ENCODE peak calls at places on chromosomes 2 and 18, in nine cellular contexts. One of them, this sample, is unnamed.
A peak's percentile ranks its signal among the peaks of the same experiment; 100 is the strongest.

GRCh38 chr2:205654878-205655601 is 27.3 kb upstream of the NRP2 start:
- DNase-seq in NCI-H226: no peak
- DNase-seq in ACHN: peak; percentile 43
- DNase-seq in GM23248: peak; percentile 92
- DNase-seq in Right ventricle myocardium superior: no peak
- DNase-seq in NCI-H2227 treated with DMSO at 0.1 percent for 48 hours: no peak
- DNase-seq in hepatocyte: no peak
- DNase-seq in iPS-NIHi11: no peak
- DNase-seq in posterior cingulate gyrus: no peak
- DNase-seq in this sample: no peak

GRCh38 chr2:190927257-190927656 is 46.6 kb downstream of the GLS start:
- DNase-seq in hepatocyte: no peak
- DNase-seq in posterior cingulate gyrus: no peak
- DNase-seq in ACHN: peak; percentile 72
- DNase-seq in NCI-H226: no peak
- DNase-seq in Right ventricle myocardium superior: no peak
- DNase-seq in iPS-NIHi11: no peak
- DNase-seq in GM23248: peak; percentile 46
- DNase-seq in NCI-H2227 treated with DMSO at 0.1 percent for 48 hours: no peak
- DNase-seq in this sample: no peak

GRCh38 chr18:23131693-23132319 is 3.5 kb upstream of the CABLES1 start:
- DNase-seq in hepatocyte: peak; percentile 81
- DNase-seq in NCI-H226: peak; percentile 52
- DNase-seq in GM23248: peak; percentile 83
- DNase-seq in Right ventricle myocardium superior: no peak
- DNase-seq in NCI-H2227 treated with DMSO at 0.1 percent for 48 hours: peak; percentile 57
- DNase-seq in posterior cingulate gyrus: peak; percentile 57
- DNase-seq in iPS-NIHi11: peak; percentile 74
- DNase-seq in ACHN: peak; percentile 64
- DNase-seq in this sample: no peak

GRCh38 chr2:122062506-122062905 is 307.1 kb downstream of the TSN start:
- DNase-seq in GM23248: peak; percentile 26
- DNase-seq in Right ventricle myocardium superior: no peak
- DNase-seq in hepatocyte: no peak
- DNase-seq in iPS-NIHi11: no peak
- DNase-seq in NCI-H2227 treated with DMSO at 0.1 percent for 48 hours: no peak
- DNase-seq in ACHN: no peak
- DNase-seq in NCI-H226: no peak
- DNase-seq in posterior cingulate gyrus: no peak
- DNase-seq in this sample: no peak

GRCh38 chr18:32730620-32731021 is 42.2 kb downstream of the KLHL14 start:
- DNase-seq in NCI-H2227 treated with DMSO at 0.1 percent for 48 hours: peak; percentile 41
- DNase-seq in NCI-H226: no peak
- DNase-seq in iPS-NIHi11: no peak
- DNase-seq in posterior cingulate gyrus: no peak
- DNase-seq in Right ventricle myocardium superior: no peak
- DNase-seq in GM23248: peak; percentile 45
- DNase-seq in hepatocyte: no peak
- DNase-seq in ACHN: peak; percentile 36
- DNase-seq in this sample: no peak

GRCh38 chr2:197011777-197012641 is 85.5 kb upstream of the PGAP1 start:
- DNase-seq in posterior cingulate gyrus: peak; percentile 57
- DNase-seq in iPS-NIHi11: peak; percentile 56
- DNase-seq in Right ventricle myocardium superior: no peak
- DNase-seq in GM23248: peak; percentile 67
- DNase-seq in NCI-H226: peak; percentile 9
- DNase-seq in ACHN: peak; percentile 55
- DNase-seq in NCI-H2227 treated with DMSO at 0.1 percent for 48 hours: peak; percentile 78
- DNase-seq in hepatocyte: peak; percentile 73
- DNase-seq in this sample: no peak

GRCh38 chr2:108612153-108612513 is 77.9 kb downstream of the LIMS1 start:
- DNase-seq in NCI-H2227 treated with DMSO at 0.1 percent for 48 hours: no peak
- DNase-seq in NCI-H226: no peak
- DNase-seq in ACHN: no peak
- DNase-seq in hepatocyte: no peak
- DNase-seq in Right ventricle myocardium superior: no peak
- DNase-seq in iPS-NIHi11: no peak
- DNase-seq in GM23248: no peak
- DNase-seq in posterior cingulate gyrus: no peak
- DNase-seq in this sample: no peak

GRCh38 chr2:70118798-70119454 is 31.6 kb downstream of the PCBP1 start:
- DNase-seq in ACHN: no peak
- DNase-seq in iPS-NIHi11: peak; percentile 63
- DNase-seq in hepatocyte: no peak
- DNase-seq in Right ventricle myocardium superior: no peak
- DNase-seq in GM23248: no peak
- DNase-seq in posterior cingulate gyrus: peak; percentile 64
- DNase-seq in NCI-H2227 treated with DMSO at 0.1 percent for 48 hours: peak; percentile 71
- DNase-seq in NCI-H226: no peak
- DNase-seq in this sample: no peak

GRCh38 chr2:437772-438393 is 150.0 kb upstream of the ALKAL2 start:
- DNase-seq in posterior cingulate gyrus: no peak
- DNase-seq in iPS-NIHi11: no peak
- DNase-seq in GM23248: no peak
- DNase-seq in ACHN: no peak
- DNase-seq in NCI-H2227 treated with DMSO at 0.1 percent for 48 hours: no peak
- DNase-seq in Right ventricle myocardium superior: no peak
- DNase-seq in hepatocyte: no peak
- DNase-seq in NCI-H226: no peak
- DNase-seq in this sample: no peak

GRCh38 chr2:147646999-147647588 is 197.7 kb upstream of the ACVR2A start:
- DNase-seq in posterior cingulate gyrus: no peak
- DNase-seq in iPS-NIHi11: no peak
- DNase-seq in Right ventricle myocardium superior: no peak
- DNase-seq in NCI-H2227 treated with DMSO at 0.1 percent for 48 hours: no peak
- DNase-seq in NCI-H226: no peak
- DNase-seq in ACHN: no peak
- DNase-seq in hepatocyte: no peak
- DNase-seq in GM23248: no peak
- DNase-seq in this sample: no peak

GRCh38 chr18:54033087-54033486 is 191.4 kb downstream of the MBD2 start:
- DNase-seq in hepatocyte: no peak
- DNase-seq in NCI-H2227 treated with DMSO at 0.1 percent for 48 hours: no peak
- DNase-seq in Right ventricle myocardium superior: no peak
- DNase-seq in NCI-H226: peak; percentile 8
- DNase-seq in ACHN: peak; percentile 14
- DNase-seq in iPS-NIHi11: no peak
- DNase-seq in posterior cingulate gyrus: no peak
- DNase-seq in GM23248: no peak
- DNase-seq in this sample: no peak

GRCh38 chr2:238306680-238306998 is 13.7 kb upstream of the TRAF3IP1 start:
- DNase-seq in ACHN: no peak
- DNase-seq in GM23248: no peak
- DNase-seq in posterior cingulate gyrus: no peak
- DNase-seq in iPS-NIHi11: no peak
- DNase-seq in NCI-H226: no peak
- DNase-seq in hepatocyte: no peak
- DNase-seq in NCI-H2227 treated with DMSO at 0.1 percent for 48 hours: no peak
- DNase-seq in Right ventricle myocardium superior: no peak
- DNase-seq in this sample: no peak

GRCh38 chr2:216485745-216486144 is 12.9 kb upstream of the RPL37A start:
- DNase-seq in hepatocyte: no peak
- DNase-seq in GM23248: no peak
- DNase-seq in posterior cingulate gyrus: no peak
- DNase-seq in iPS-NIHi11: no peak
- DNase-seq in NCI-H226: no peak
- DNase-seq in NCI-H2227 treated with DMSO at 0.1 percent for 48 hours: no peak
- DNase-seq in ACHN: no peak
- DNase-seq in Right ventricle myocardium superior: no peak
- DNase-seq in this sample: no peak

GRCh38 chr2:190467575-190468083 is 59.5 kb downstream of the MFSD6 start:
- DNase-seq in NCI-H226: no peak
- DNase-seq in hepatocyte: no peak
- DNase-seq in ACHN: no peak
- DNase-seq in Right ventricle myocardium superior: no peak
- DNase-seq in posterior cingulate gyrus: no peak
- DNase-seq in NCI-H2227 treated with DMSO at 0.1 percent for 48 hours: peak; percentile 39
- DNase-seq in iPS-NIHi11: no peak
- DNase-seq in GM23248: peak; percentile 65
- DNase-seq in this sample: no peak

GRCh38 chr2:215974700-215975429 is 38.5 kb downstream of the MREG start:
- DNase-seq in ACHN: no peak
- DNase-seq in iPS-NIHi11: no peak
- DNase-seq in hepatocyte: no peak
- DNase-seq in posterior cingulate gyrus: no peak
- DNase-seq in NCI-H2227 treated with DMSO at 0.1 percent for 48 hours: no peak
- DNase-seq in GM23248: no peak
- DNase-seq in NCI-H226: no peak
- DNase-seq in Right ventricle myocardium superior: no peak
- DNase-seq in this sample: no peak

GRCh38 chr2:31238126-31238905 is 4.4 kb downstream of the EHD3 start:
- DNase-seq in Right ventricle myocardium superior: no peak
- DNase-seq in hepatocyte: no peak
- DNase-seq in ACHN: no peak
- DNase-seq in posterior cingulate gyrus: peak; percentile 54
- DNase-seq in NCI-H2227 treated with DMSO at 0.1 percent for 48 hours: peak; percentile 17
- DNase-seq in NCI-H226: no peak
- DNase-seq in GM23248: no peak
- DNase-seq in iPS-NIHi11: no peak
- DNase-seq in this sample: no peak

GRCh38 chr18:24075731-24076130 is 61.2 kb downstream of the TTC39C start:
- DNase-seq in GM23248: peak; percentile 5
- DNase-seq in NCI-H226: no peak
- DNase-seq in NCI-H2227 treated with DMSO at 0.1 percent for 48 hours: peak; percentile 38
- DNase-seq in posterior cingulate gyrus: no peak
- DNase-seq in iPS-NIHi11: no peak
- DNase-seq in ACHN: no peak
- DNase-seq in Right ventricle myocardium superior: no peak
- DNase-seq in hepatocyte: no peak
- DNase-seq in this sample: no peak

GRCh38 chr2:177622516-177622915 is 229.9 kb downstream of the AGPS start:
- DNase-seq in GM23248: no peak
- DNase-seq in Right ventricle myocardium superior: no peak
- DNase-seq in NCI-H226: no peak
- DNase-seq in ACHN: peak; percentile 62
- DNase-seq in posterior cingulate gyrus: no peak
- DNase-seq in hepatocyte: peak; percentile 63
- DNase-seq in iPS-NIHi11: peak; percentile 42
- DNase-seq in NCI-H2227 treated with DMSO at 0.1 percent for 48 hours: peak; percentile 90
- DNase-seq in this sample: no peak

GRCh38 chr18:50397023-50397422 is 22.2 kb downstream of the SKA1 start:
- DNase-seq in Right ventricle myocardium superior: no peak
- DNase-seq in hepatocyte: no peak
- DNase-seq in NCI-H2227 treated with DMSO at 0.1 percent for 48 hours: no peak
- DNase-seq in ACHN: no peak
- DNase-seq in GM23248: no peak
- DNase-seq in iPS-NIHi11: no peak
- DNase-seq in posterior cingulate gyrus: no peak
- DNase-seq in NCI-H226: no peak
- DNase-seq in this sample: no peak

GRCh38 chr18:7593194-7593819 is 26.2 kb downstream of the PTPRM start:
- DNase-seq in posterior cingulate gyrus: no peak
- DNase-seq in NCI-H226: no peak
- DNase-seq in Right ventricle myocardium superior: no peak
- DNase-seq in GM23248: no peak
- DNase-seq in iPS-NIHi11: no peak
- DNase-seq in NCI-H2227 treated with DMSO at 0.1 percent for 48 hours: no peak
- DNase-seq in ACHN: no peak
- DNase-seq in hepatocyte: no peak
- DNase-seq in this sample: no peak

GRCh38 chr2:151978709-151979108 is 120.1 kb downstream of the CACNB4 start:
- DNase-seq in Right ventricle myocardium superior: no peak
- DNase-seq in NCI-H226: no peak
- DNase-seq in GM23248: no peak
- DNase-seq in iPS-NIHi11: no peak
- DNase-seq in posterior cingulate gyrus: no peak
- DNase-seq in hepatocyte: no peak
- DNase-seq in ACHN: no peak
- DNase-seq in NCI-H2227 treated with DMSO at 0.1 percent for 48 hours: no peak
- DNase-seq in this sample: no peak

GRCh38 chr18:59419386-59419785 is 60.3 kb upstream of the LMAN1 start:
- DNase-seq in hepatocyte: no peak
- DNase-seq in GM23248: peak; percentile 56
- DNase-seq in NCI-H226: peak; percentile 57
- DNase-seq in iPS-NIHi11: no peak
- DNase-seq in ACHN: no peak
- DNase-seq in posterior cingulate gyrus: no peak
- DNase-seq in Right ventricle myocardium superior: no peak
- DNase-seq in NCI-H2227 treated with DMSO at 0.1 percent for 48 hours: no peak
- DNase-seq in this sample: no peak

GRCh38 chr2:25215948-25216679 is 47.7 kb upstream of the POMC start:
- DNase-seq in hepatocyte: peak; percentile 89
- DNase-seq in ACHN: no peak
- DNase-seq in iPS-NIHi11: peak; percentile 96
- DNase-seq in GM23248: peak; percentile 75
- DNase-seq in NCI-H2227 treated with DMSO at 0.1 percent for 48 hours: no peak
- DNase-seq in Right ventricle myocardium superior: peak; percentile 89
- DNase-seq in NCI-H226: no peak
- DNase-seq in posterior cingulate gyrus: peak; percentile 64
- DNase-seq in this sample: peak; percentile 84

GRCh38 chr18:26228562-26229260 is 2.5 kb downstream of the TAF4B start:
- DNase-seq in posterior cingulate gyrus: no peak
- DNase-seq in ACHN: no peak
- DNase-seq in iPS-NIHi11: no peak
- DNase-seq in Right ventricle myocardium superior: no peak
- DNase-seq in NCI-H226: no peak
- DNase-seq in GM23248: no peak
- DNase-seq in hepatocyte: no peak
- DNase-seq in NCI-H2227 treated with DMSO at 0.1 percent for 48 hours: no peak
- DNase-seq in this sample: no peak

GRCh38 chr2:70730730-70731129 is 37.3 kb downstream of the ADD2 start:
- DNase-seq in GM23248: no peak
- DNase-seq in ACHN: no peak
- DNase-seq in iPS-NIHi11: no peak
- DNase-seq in NCI-H2227 treated with DMSO at 0.1 percent for 48 hours: no peak
- DNase-seq in Right ventricle myocardium superior: no peak
- DNase-seq in posterior cingulate gyrus: no peak
- DNase-seq in NCI-H226: no peak
- DNase-seq in hepatocyte: no peak
- DNase-seq in this sample: no peak

GRCh38 chr2:8389373-8390108 is 292.3 kb upstream of the ID2 start:
- DNase-seq in hepatocyte: peak; percentile 29
- DNase-seq in GM23248: peak; percentile 65
- DNase-seq in iPS-NIHi11: no peak
- DNase-seq in Right ventricle myocardium superior: no peak
- DNase-seq in posterior cingulate gyrus: no peak
- DNase-seq in NCI-H226: peak; percentile 42
- DNase-seq in ACHN: no peak
- DNase-seq in NCI-H2227 treated with DMSO at 0.1 percent for 48 hours: no peak
- DNase-seq in this sample: no peak